ENCODE peak calls at places on chromosomes 16 and 17, in six cellular contexts. One of them, this sample, is unnamed.

GRCh38 chr17:5661486-5662125 is 77.3 kb upstream of the NLRP1 start:
- DNase-seq in CD8-positive, alpha-beta T cell: no peak
- DNase-seq in MCF 10A: no peak
- DNase-seq in left ventricle myocardium inferior: no peak
- DNase-seq in COLO829: no peak
- DNase-seq in activated effector memory CD4-positive, alpha-beta T cell treated with anti-CD3 and anti-CD28 coated beads, Interleukin-2, amount 50 U/mL, for 16 hours: no peak
- DNase-seq in this sample: no peak

GRCh38 chr17:46821482-46822387 is 3.2 kb upstream of the WNT3 start:
- DNase-seq in left ventricle myocardium inferior: no peak
- DNase-seq in MCF 10A: no peak
- DNase-seq in COLO829: no peak
- DNase-seq in activated effector memory CD4-positive, alpha-beta T cell treated with anti-CD3 and anti-CD28 coated beads, Interleukin-2, amount 50 U/mL, for 16 hours: no peak
- DNase-seq in CD8-positive, alpha-beta T cell: no peak
- DNase-seq in this sample: no peak

GRCh38 chr16:89118361-89119061 is 24.9 kb downstream of the ACSF3 start:
- DNase-seq in COLO829: no peak
- DNase-seq in activated effector memory CD4-positive, alpha-beta T cell treated with anti-CD3 and anti-CD28 coated beads, Interleukin-2, amount 50 U/mL, for 16 hours: no peak
- DNase-seq in CD8-positive, alpha-beta T cell: no peak
- DNase-seq in left ventricle myocardium inferior: peak
- DNase-seq in MCF 10A: no peak
- DNase-seq in this sample: no peak

GRCh38 chr17:61452301-61453290 is at the start of gene TBX4:
- DNase-seq in MCF 10A: no peak
- DNase-seq in CD8-positive, alpha-beta T cell: no peak
- DNase-seq in activated effector memory CD4-positive, alpha-beta T cell treated with anti-CD3 and anti-CD28 coated beads, Interleukin-2, amount 50 U/mL, for 16 hours: peak
- DNase-seq in COLO829: no peak
- DNase-seq in left ventricle myocardium inferior: no peak
- DNase-seq in this sample: no peak

GRCh38 chr16:86791287-86792074 is 213.1 kb downstream of the FOXL1 start:
- DNase-seq in CD8-positive, alpha-beta T cell: no peak
- DNase-seq in MCF 10A: no peak
- DNase-seq in COLO829: no peak
- DNase-seq in activated effector memory CD4-positive, alpha-beta T cell treated with anti-CD3 and anti-CD28 coated beads, Interleukin-2, amount 50 U/mL, for 16 hours: no peak
- DNase-seq in left ventricle myocardium inferior: no peak
- DNase-seq in this sample: no peak

GRCh38 chr17:44916781-44917241 is 1.5 kb upstream of the GFAP start:
- DNase-seq in MCF 10A: peak
- DNase-seq in left ventricle myocardium inferior: peak
- DNase-seq in COLO829: peak
- DNase-seq in activated effector memory CD4-positive, alpha-beta T cell treated with anti-CD3 and anti-CD28 coated beads, Interleukin-2, amount 50 U/mL, for 16 hours: no peak
- DNase-seq in CD8-positive, alpha-beta T cell: no peak
- DNase-seq in this sample: no peak

GRCh38 chr17:63700528-63701441 is 860 bp upstream of the LIMD2 start:
- DNase-seq in CD8-positive, alpha-beta T cell: peak
- DNase-seq in left ventricle myocardium inferior: peak
- DNase-seq in COLO829: no peak
- DNase-seq in MCF 10A: no peak
- DNase-seq in activated effector memory CD4-positive, alpha-beta T cell treated with anti-CD3 and anti-CD28 coated beads, Interleukin-2, amount 50 U/mL, for 16 hours: peak
- DNase-seq in this sample: no peak

GRCh38 chr17:75897076-75898019 is 597 bp upstream of the TRIM65 start:
- DNase-seq in COLO829: no peak
- DNase-seq in MCF 10A: no peak
- DNase-seq in left ventricle myocardium inferior: no peak
- DNase-seq in CD8-positive, alpha-beta T cell: no peak
- DNase-seq in activated effector memory CD4-positive, alpha-beta T cell treated with anti-CD3 and anti-CD28 coated beads, Interleukin-2, amount 50 U/mL, for 16 hours: no peak
- DNase-seq in this sample: no peak

GRCh38 chr16:31298958-31299357 is 39.2 kb downstream of the ITGAM start:
- DNase-seq in CD8-positive, alpha-beta T cell: no peak
- DNase-seq in activated effector memory CD4-positive, alpha-beta T cell treated with anti-CD3 and anti-CD28 coated beads, Interleukin-2, amount 50 U/mL, for 16 hours: no peak
- DNase-seq in COLO829: no peak
- DNase-seq in MCF 10A: no peak
- DNase-seq in left ventricle myocardium inferior: no peak
- DNase-seq in this sample: no peak

GRCh38 chr17:20994779-20995149 is 48.0 kb downstream of the USP22 start:
- DNase-seq in activated effector memory CD4-positive, alpha-beta T cell treated with anti-CD3 and anti-CD28 coated beads, Interleukin-2, amount 50 U/mL, for 16 hours: peak
- DNase-seq in CD8-positive, alpha-beta T cell: no peak
- DNase-seq in MCF 10A: no peak
- DNase-seq in COLO829: no peak
- DNase-seq in left ventricle myocardium inferior: no peak
- DNase-seq in this sample: no peak

GRCh38 chr16:67173808-67174705 is 3.7 kb downstream of the NOL3 start:
- DNase-seq in MCF 10A: peak
- DNase-seq in COLO829: no peak
- DNase-seq in CD8-positive, alpha-beta T cell: peak
- DNase-seq in activated effector memory CD4-positive, alpha-beta T cell treated with anti-CD3 and anti-CD28 coated beads, Interleukin-2, amount 50 U/mL, for 16 hours: peak
- DNase-seq in left ventricle myocardium inferior: peak
- DNase-seq in this sample: peak

GRCh38 chr16:14449790-14450463 is 180.1 kb downstream of the PARN start:
- DNase-seq in COLO829: no peak
- DNase-seq in left ventricle myocardium inferior: no peak
- DNase-seq in activated effector memory CD4-positive, alpha-beta T cell treated with anti-CD3 and anti-CD28 coated beads, Interleukin-2, amount 50 U/mL, for 16 hours: no peak
- DNase-seq in MCF 10A: peak
- DNase-seq in CD8-positive, alpha-beta T cell: no peak
- DNase-seq in this sample: peak

GRCh38 chr17:72560303-72561247 is 439.8 kb downstream of the SOX9 start:
- DNase-seq in MCF 10A: peak
- DNase-seq in COLO829: peak
- DNase-seq in CD8-positive, alpha-beta T cell: peak
- DNase-seq in left ventricle myocardium inferior: no peak
- DNase-seq in activated effector memory CD4-positive, alpha-beta T cell treated with anti-CD3 and anti-CD28 coated beads, Interleukin-2, amount 50 U/mL, for 16 hours: peak
- DNase-seq in this sample: no peak

GRCh38 chr16:27464663-27465482 is 62.9 kb downstream of the IL21R start:
- DNase-seq in left ventricle myocardium inferior: no peak
- DNase-seq in CD8-positive, alpha-beta T cell: no peak
- DNase-seq in MCF 10A: no peak
- DNase-seq in activated effector memory CD4-positive, alpha-beta T cell treated with anti-CD3 and anti-CD28 coated beads, Interleukin-2, amount 50 U/mL, for 16 hours: no peak
- DNase-seq in COLO829: no peak
- DNase-seq in this sample: no peak

GRCh38 chr17:73960469-73960868 is 243.0 kb upstream of the RPL38 start:
- DNase-seq in MCF 10A: no peak
- DNase-seq in COLO829: no peak
- DNase-seq in left ventricle myocardium inferior: no peak
- DNase-seq in activated effector memory CD4-positive, alpha-beta T cell treated with anti-CD3 and anti-CD28 coated beads, Interleukin-2, amount 50 U/mL, for 16 hours: no peak
- DNase-seq in CD8-positive, alpha-beta T cell: no peak
- DNase-seq in this sample: no peak

GRCh38 chr17:70024253-70024652 is 50.8 kb upstream of the KCNJ16 start:
- DNase-seq in CD8-positive, alpha-beta T cell: no peak
- DNase-seq in left ventricle myocardium inferior: no peak
- DNase-seq in activated effector memory CD4-positive, alpha-beta T cell treated with anti-CD3 and anti-CD28 coated beads, Interleukin-2, amount 50 U/mL, for 16 hours: no peak
- DNase-seq in COLO829: no peak
- DNase-seq in MCF 10A: no peak
- DNase-seq in this sample: no peak

GRCh38 chr17:76009969-76010661 is 9.5 kb downstream of the CDK3 start:
- DNase-seq in activated effector memory CD4-positive, alpha-beta T cell treated with anti-CD3 and anti-CD28 coated beads, Interleukin-2, amount 50 U/mL, for 16 hours: no peak
- DNase-seq in MCF 10A: no peak
- DNase-seq in COLO829: no peak
- DNase-seq in CD8-positive, alpha-beta T cell: no peak
- DNase-seq in left ventricle myocardium inferior: no peak
- DNase-seq in this sample: no peak

GRCh38 chr16:51084074-51084928 is 66.8 kb downstream of the SALL1 start:
- DNase-seq in CD8-positive, alpha-beta T cell: no peak
- DNase-seq in activated effector memory CD4-positive, alpha-beta T cell treated with anti-CD3 and anti-CD28 coated beads, Interleukin-2, amount 50 U/mL, for 16 hours: no peak
- DNase-seq in COLO829: peak
- DNase-seq in MCF 10A: no peak
- DNase-seq in left ventricle myocardium inferior: no peak
- DNase-seq in this sample: no peak

GRCh38 chr17:28532063-28532960 is 20.1 kb downstream of the UNC119 start:
- DNase-seq in MCF 10A: no peak
- DNase-seq in activated effector memory CD4-positive, alpha-beta T cell treated with anti-CD3 and anti-CD28 coated beads, Interleukin-2, amount 50 U/mL, for 16 hours: no peak
- DNase-seq in left ventricle myocardium inferior: no peak
- DNase-seq in COLO829: no peak
- DNase-seq in CD8-positive, alpha-beta T cell: no peak
- DNase-seq in this sample: no peak

GRCh38 chr16:11205754-11206459 is 50.1 kb downstream of the SOCS1 start:
- DNase-seq in MCF 10A: no peak
- DNase-seq in CD8-positive, alpha-beta T cell: no peak
- DNase-seq in COLO829: no peak
- DNase-seq in activated effector memory CD4-positive, alpha-beta T cell treated with anti-CD3 and anti-CD28 coated beads, Interleukin-2, amount 50 U/mL, for 16 hours: no peak
- DNase-seq in left ventricle myocardium inferior: no peak
- DNase-seq in this sample: no peak

GRCh38 chr17:42087042-42087701 is 11.1 kb downstream of the ZNF385C start:
- DNase-seq in left ventricle myocardium inferior: no peak
- DNase-seq in CD8-positive, alpha-beta T cell: no peak
- DNase-seq in COLO829: no peak
- DNase-seq in activated effector memory CD4-positive, alpha-beta T cell treated with anti-CD3 and anti-CD28 coated beads, Interleukin-2, amount 50 U/mL, for 16 hours: no peak
- DNase-seq in MCF 10A: no peak
- DNase-seq in this sample: no peak

GRCh38 chr17:66541461-66542182 is 239.2 kb downstream of the PRKCA start:
- DNase-seq in COLO829: peak
- DNase-seq in CD8-positive, alpha-beta T cell: no peak
- DNase-seq in MCF 10A: no peak
- DNase-seq in left ventricle myocardium inferior: no peak
- DNase-seq in activated effector memory CD4-positive, alpha-beta T cell treated with anti-CD3 and anti-CD28 coated beads, Interleukin-2, amount 50 U/mL, for 16 hours: no peak
- DNase-seq in this sample: peak

GRCh38 chr16:1823821-1824220 is 2.8 kb downstream of the HAGH start:
- DNase-seq in MCF 10A: peak
- DNase-seq in COLO829: no peak
- DNase-seq in CD8-positive, alpha-beta T cell: no peak
- DNase-seq in activated effector memory CD4-positive, alpha-beta T cell treated with anti-CD3 and anti-CD28 coated beads, Interleukin-2, amount 50 U/mL, for 16 hours: no peak
- DNase-seq in left ventricle myocardium inferior: peak
- DNase-seq in this sample: peak

GRCh38 chr16:86697715-86698114 is 119.4 kb downstream of the FOXL1 start:
- DNase-seq in CD8-positive, alpha-beta T cell: no peak
- DNase-seq in MCF 10A: peak
- DNase-seq in left ventricle myocardium inferior: no peak
- DNase-seq in activated effector memory CD4-positive, alpha-beta T cell treated with anti-CD3 and anti-CD28 coated beads, Interleukin-2, amount 50 U/mL, for 16 hours: no peak
- DNase-seq in COLO829: no peak
- DNase-seq in this sample: no peak

GRCh38 chr17:7022791-7023571 is at the start of gene BCL6B:
- DNase-seq in activated effector memory CD4-positive, alpha-beta T cell treated with anti-CD3 and anti-CD28 coated beads, Interleukin-2, amount 50 U/mL, for 16 hours: no peak
- DNase-seq in MCF 10A: no peak
- DNase-seq in CD8-positive, alpha-beta T cell: no peak
- DNase-seq in COLO829: no peak
- DNase-seq in left ventricle myocardium inferior: no peak
- DNase-seq in this sample: no peak

GRCh38 chr17:72336026-72336803 is 215.4 kb downstream of the SOX9 start:
- DNase-seq in activated effector memory CD4-positive, alpha-beta T cell treated with anti-CD3 and anti-CD28 coated beads, Interleukin-2, amount 50 U/mL, for 16 hours: no peak
- DNase-seq in CD8-positive, alpha-beta T cell: no peak
- DNase-seq in left ventricle myocardium inferior: no peak
- DNase-seq in MCF 10A: no peak
- DNase-seq in COLO829: no peak
- DNase-seq in this sample: no peak

GRCh38 chr17:31854672-31855071 is 4.4 kb downstream of the COPRS start:
- DNase-seq in CD8-positive, alpha-beta T cell: no peak
- DNase-seq in activated effector memory CD4-positive, alpha-beta T cell treated with anti-CD3 and anti-CD28 coated beads, Interleukin-2, amount 50 U/mL, for 16 hours: no peak
- DNase-seq in COLO829: no peak
- DNase-seq in MCF 10A: no peak
- DNase-seq in left ventricle myocardium inferior: no peak
- DNase-seq in this sample: no peak

GRCh38 chr16:64250866-64251265 is 871.0 kb downstream of the CDH11 start:
- DNase-seq in activated effector memory CD4-positive, alpha-beta T cell treated with anti-CD3 and anti-CD28 coated beads, Interleukin-2, amount 50 U/mL, for 16 hours: no peak
- DNase-seq in CD8-positive, alpha-beta T cell: no peak
- DNase-seq in COLO829: peak
- DNase-seq in MCF 10A: no peak
- DNase-seq in left ventricle myocardium inferior: peak
- DNase-seq in this sample: no peak

GRCh38 chr16:31128711-31129567 is 6.6 kb downstream of the PRSS8 start:
- DNase-seq in MCF 10A: no peak
- DNase-seq in activated effector memory CD4-positive, alpha-beta T cell treated with anti-CD3 and anti-CD28 coated beads, Interleukin-2, amount 50 U/mL, for 16 hours: no peak
- DNase-seq in COLO829: no peak
- DNase-seq in left ventricle myocardium inferior: peak
- DNase-seq in CD8-positive, alpha-beta T cell: no peak
- DNase-seq in this sample: no peak

GRCh38 chr17:15744885-15745284 is 12.8 kb downstream of the TBC1D26 start:
- DNase-seq in left ventricle myocardium inferior: no peak
- DNase-seq in COLO829: no peak
- DNase-seq in activated effector memory CD4-positive, alpha-beta T cell treated with anti-CD3 and anti-CD28 coated beads, Interleukin-2, amount 50 U/mL, for 16 hours: no peak
- DNase-seq in CD8-positive, alpha-beta T cell: no peak
- DNase-seq in MCF 10A: no peak
- DNase-seq in this sample: no peak

GRCh38 chr16:77220427-77220826 is 21.2 kb downstream of the SYCE1L start:
- DNase-seq in left ventricle myocardium inferior: no peak
- DNase-seq in COLO829: no peak
- DNase-seq in MCF 10A: no peak
- DNase-seq in CD8-positive, alpha-beta T cell: no peak
- DNase-seq in activated effector memory CD4-positive, alpha-beta T cell treated with anti-CD3 and anti-CD28 coated beads, Interleukin-2, amount 50 U/mL, for 16 hours: no peak
- DNase-seq in this sample: no peak

GRCh38 chr17:44909681-44910144 is 5.6 kb downstream of the GFAP start:
- DNase-seq in left ventricle myocardium inferior: no peak
- DNase-seq in activated effector memory CD4-positive, alpha-beta T cell treated with anti-CD3 and anti-CD28 coated beads, Interleukin-2, amount 50 U/mL, for 16 hours: no peak
- DNase-seq in COLO829: peak
- DNase-seq in MCF 10A: peak
- DNase-seq in CD8-positive, alpha-beta T cell: no peak
- DNase-seq in this sample: peak

GRCh38 chr16:24568392-24568791 is 29.0 kb downstream of the RBBP6 start:
- DNase-seq in COLO829: no peak
- DNase-seq in MCF 10A: peak
- DNase-seq in left ventricle myocardium inferior: no peak
- DNase-seq in activated effector memory CD4-positive, alpha-beta T cell treated with anti-CD3 and anti-CD28 coated beads, Interleukin-2, amount 50 U/mL, for 16 hours: no peak
- DNase-seq in CD8-positive, alpha-beta T cell: no peak
- DNase-seq in this sample: peak

GRCh38 chr17:28896884-28897768 is at the start of gene FLOT2:
- DNase-seq in MCF 10A: peak
- DNase-seq in left ventricle myocardium inferior: peak
- DNase-seq in CD8-positive, alpha-beta T cell: peak
- DNase-seq in activated effector memory CD4-positive, alpha-beta T cell treated with anti-CD3 and anti-CD28 coated beads, Interleukin-2, amount 50 U/mL, for 16 hours: peak
- DNase-seq in COLO829: no peak
- DNase-seq in this sample: peak

GRCh38 chr17:78674156-78674555 is 97.0 kb upstream of the DNAH17 start:
- DNase-seq in MCF 10A: no peak
- DNase-seq in CD8-positive, alpha-beta T cell: no peak
- DNase-seq in activated effector memory CD4-positive, alpha-beta T cell treated with anti-CD3 and anti-CD28 coated beads, Interleukin-2, amount 50 U/mL, for 16 hours: peak
- DNase-seq in COLO829: no peak
- DNase-seq in left ventricle myocardium inferior: no peak
- DNase-seq in this sample: no peak

GRCh38 chr17:38584350-38584925 is 21.3 kb downstream of the SRCIN1 start:
- DNase-seq in COLO829: peak
- DNase-seq in MCF 10A: peak
- DNase-seq in activated effector memory CD4-positive, alpha-beta T cell treated with anti-CD3 and anti-CD28 coated beads, Interleukin-2, amount 50 U/mL, for 16 hours: peak
- DNase-seq in left ventricle myocardium inferior: peak
- DNase-seq in CD8-positive, alpha-beta T cell: peak
- DNase-seq in this sample: peak

GRCh38 chr17:81858967-81859905 is 1.1 kb downstream of the P4HB start:
- DNase-seq in CD8-positive, alpha-beta T cell: no peak
- DNase-seq in activated effector memory CD4-positive, alpha-beta T cell treated with anti-CD3 and anti-CD28 coated beads, Interleukin-2, amount 50 U/mL, for 16 hours: no peak
- DNase-seq in MCF 10A: no peak
- DNase-seq in left ventricle myocardium inferior: no peak
- DNase-seq in COLO829: no peak
- DNase-seq in this sample: no peak